ENCODE peak calls at places on chromosomes 11 and 22, in five cellular contexts. D is GM20000; V is activated CD8-positive, alpha-beta memory T cell treated with anti-CD3 and anti-CD28 coated beads for 4 hours; Q is stimulated activated CD8-positive, alpha-beta memory T cell treated with anti-CD3 and anti-CD28 coated beads, Interleukin-15, amount 100 ng/mL, for 48 hours; I is kidney glomerular epithelial cell. H is an unnamed sample.

GRCh38 chr11:77471520-77472234 is 2.2 kb downstream of the PAK1 start:
- DNase-seq in D (peak; percentile 43), V (no peak), Q (no peak), I (no peak), H (no peak)

GRCh38 chr22:43537019-43537585 is 125.3 kb downstream of the MPPED1 start:
- DNase-seq in D (no peak), V (no peak), Q (no peak), I (no peak), H (no peak)

GRCh38 chr11:60948251-60948650 is 3.7 kb downstream of the SLC15A3 start:
- DNase-seq in D (no peak), V (no peak), Q (no peak), I (no peak), H (no peak)

GRCh38 chr11:94315664-94316063 is 11.3 kb downstream of the IZUMO1R start:
- DNase-seq in D (no peak), V (no peak), Q (no peak), I (no peak), H (no peak)

GRCh38 chr11:106420048-106420665 is 342.7 kb downstream of the AASDHPPT start:
- DNase-seq in D (no peak), V (no peak), Q (no peak), I (no peak), H (no peak)

GRCh38 chr22:45105281-45105700 is 58.4 kb upstream of the NUP50 start:
- DNase-seq in D (no peak), V (no peak), Q (no peak), I (no peak), H (no peak)

GRCh38 chr11:6655790-6656580 is at the start of gene DCHS1:
- DNase-seq in D (no peak), V (no peak), Q (no peak), I (no peak), H (no peak)

GRCh38 chr11:2761131-2762030 is 61.6 kb upstream of the KCNQ1OT1 start:
- DNase-seq in D (no peak), V (no peak), Q (no peak), I (no peak), H (no peak)

GRCh38 chr22:42799061-42799460 is 58.0 kb downstream of the ARFGAP3 start:
- DNase-seq in D (no peak), V (no peak), Q (no peak), I (no peak), H (no peak)

GRCh38 chr11:100789500-100789899 is 102.4 kb downstream of the ARHGAP42 start:
- DNase-seq in D (no peak), V (no peak), Q (no peak), I (no peak), H (no peak)

GRCh38 chr11:3802016-3802790 is 4.8 kb upstream of the NUP98 start:
- DNase-seq in D (no peak), V (no peak), Q (no peak), I (no peak), H (no peak)

GRCh38 chr11:126053340-126054286 is 9.1 kb downstream of the CDON start:
- DNase-seq in D (no peak), V (no peak), Q (no peak), I (no peak), H (no peak)

GRCh38 chr22:49638788-49639187 is 188.9 kb downstream of the BRD1 start:
- DNase-seq in D (no peak), V (no peak), Q (no peak), I (no peak), H (no peak)

GRCh38 chr11:68905421-68906360 is 2.0 kb downstream of the IGHMBP2 start:
- DNase-seq in D (no peak), V (no peak), Q (no peak), I (no peak), H (no peak)

GRCh38 chr22:45302047-45302446 is 7.7 kb upstream of the FAM118A start:
- DNase-seq in D (no peak), V (no peak), Q (no peak), I (no peak), H (no peak)

GRCh38 chr11:469684-470667 is 19.9 kb downstream of the PTDSS2 start:
- DNase-seq in D (no peak), V (no peak), Q (no peak), I (peak; percentile 69), H (no peak)

GRCh38 chr11:88626216-88626615 is 288.7 kb upstream of the CTSC start:
- DNase-seq in D (no peak), V (no peak), Q (no peak), I (no peak), H (no peak)

GRCh38 chr11:72585762-72586590 is 88.2 kb downstream of the PDE2A start:
- DNase-seq in D (peak; percentile 91), V (peak; percentile 69), Q (peak; percentile 49), I (peak; percentile 45), H (no peak)

GRCh38 chr22:35911877-35912276 is 116.7 kb downstream of the RBFOX2 start:
- DNase-seq in D (no peak), V (no peak), Q (no peak), I (no peak), H (no peak)

GRCh38 chr22:32325811-32326237 is 31.8 kb upstream of the RFPL3 start:
- DNase-seq in D (no peak), V (no peak), Q (no peak), I (no peak), H (no peak)

GRCh38 chr11:83865636-83866461 is 579.7 kb upstream of the CCDC90B start:
- DNase-seq in D (no peak), V (no peak), Q (no peak), I (peak; percentile 76), H (no peak)

GRCh38 chr11:44096360-44097188 is 1.1 kb downstream of the EXT2 start:
- DNase-seq in D (peak; percentile 23), V (no peak), Q (no peak), I (peak; percentile 18), H (no peak)

GRCh38 chr22:30308518-30309230 is 18.1 kb downstream of the TBC1D10A start:
- DNase-seq in D (peak; percentile 73), V (no peak), Q (no peak), I (no peak), H (no peak)

GRCh38 chr11:45323598-45324249 is 37.6 kb upstream of the SYT13 start:
- DNase-seq in D (no peak), V (no peak), Q (no peak), I (no peak), H (no peak)

GRCh38 chr11:18650859-18651557 is 16.9 kb upstream of the SPTY2D1 start:
- DNase-seq in D (peak; percentile 58), V (no peak), Q (peak; percentile 17), I (no peak), H (no peak)

GRCh38 chr11:64687204-64687603 is 35.8 kb downstream of the NRXN2 start:
- DNase-seq in D (no peak), V (no peak), Q (no peak), I (no peak), H (no peak)

GRCh38 chr11:12469451-12469850 is 92.1 kb downstream of the PARVA start:
- DNase-seq in D (no peak), V (no peak), Q (no peak), I (no peak), H (no peak)

GRCh38 chr22:50316114-50317065 is 8.9 kb upstream of the PLXNB2 start:
- DNase-seq in D (peak; percentile 35), V (no peak), Q (no peak), I (no peak), H (no peak)

GRCh38 chr11:14625804-14626203 is 17.8 kb upstream of the PDE3B start:
- DNase-seq in D (no peak), V (no peak), Q (no peak), I (no peak), H (no peak)

GRCh38 chr22:17547995-17548755 is 15.1 kb upstream of the SLC25A18 start:
- DNase-seq in D (no peak), V (no peak), Q (no peak), I (no peak), H (no peak)

GRCh38 chr11:66008468-66009101 is 3.2 kb upstream of the CST6 start:
- DNase-seq in D (peak; percentile 16), V (no peak), Q (no peak), I (peak; percentile 15), H (no peak)

GRCh38 chr11:96021901-96022650 is 98.2 kb upstream of the MTMR2 start:
- DNase-seq in D (no peak), V (no peak), Q (no peak), I (no peak), H (no peak)

GRCh38 chr11:72751293-72752087 is 718 bp downstream of the ARAP1 start:
- DNase-seq in D (peak; percentile 41), V (no peak), Q (no peak), I (no peak), H (no peak)